ENCODE peak calls at places on chromosomes 16 and 17, in nine cellular contexts. U is astrocyte; V is left ventricle myocardium inferior; Y is transverse colon; R is PC-3; S is cardiac muscle cell; W is fibroblast of the aortic adventitia; E is adrenal gland; G is CD4-positive, alpha-beta T cell. H is an unnamed sample.

GRCh38 chr16:60181542-60181941 is 1447.4 kb upstream of the GOT2 start:
- DNase-seq in R (no peak), Y (no peak), S (no peak), V (no peak), W (no peak), U (no peak), E (no peak), G (no peak), H (no peak)

GRCh38 chr17:885971-886571 is 93.5 kb downstream of the NXN start:
- DNase-seq in V (peak; percentile 76), R (no peak), G (no peak), S (no peak), E (peak; percentile 85), Y (peak; percentile 52), U (no peak), W (peak; percentile 86), H (no peak)

GRCh38 chr16:55203570-55203969 is 120.4 kb upstream of the IRX6 start:
- DNase-seq in G (no peak), V (no peak), R (no peak), W (no peak), E (no peak), Y (no peak), S (no peak), U (no peak), H (no peak)

GRCh38 chr16:85249830-85250455 is 137.7 kb upstream of the CIBAR2 start:
- DNase-seq in R (no peak), V (no peak), U (no peak), Y (no peak), S (no peak), E (no peak), G (no peak), W (no peak), H (no peak)

GRCh38 chr17:63696381-63696961 is 3.5 kb downstream of the LIMD2 start:
- DNase-seq in W (peak; percentile 28), G (peak; percentile 36), V (no peak), S (peak; percentile 53), Y (peak; percentile 28), E (peak; percentile 35), R (peak; percentile 55), U (no peak), H (no peak)

GRCh38 chr16:12245088-12245922 is 268.8 kb downstream of the SNX29 start:
- DNase-seq in E (no peak), G (no peak), V (no peak), W (no peak), Y (no peak), S (no peak), U (no peak), R (no peak), H (no peak)

GRCh38 chr17:3751836-3752235 is 28.1 kb downstream of the HASPIN start:
- DNase-seq in W (no peak), S (no peak), G (no peak), E (no peak), Y (no peak), U (no peak), R (no peak), V (no peak), H (no peak)

GRCh38 chr17:69637399-69638165 is 223.1 kb downstream of the MAP2K6 start:
- DNase-seq in W (peak; percentile 53), R (no peak), V (no peak), G (no peak), S (no peak), E (no peak), Y (no peak), U (peak; percentile 84), H (no peak)

GRCh38 chr17:80242505-80242904 is 18.1 kb upstream of the RNF213 start:
- DNase-seq in E (no peak), W (no peak), G (no peak), S (no peak), U (no peak), Y (no peak), V (no peak), R (no peak), H (no peak)

GRCh38 chr16:29198731-29199521 is 207.6 kb downstream of the NPIPB11 start:
- DNase-seq in U (no peak), S (no peak), V (no peak), W (peak; percentile 63), Y (peak; percentile 7), G (no peak), R (no peak), E (no peak), H (peak; percentile 11)

GRCh38 chr16:89102035-89102776 is 8.6 kb downstream of the ACSF3 start:
- DNase-seq in U (no peak), E (no peak), W (no peak), Y (peak; percentile 63), S (no peak), R (no peak), G (no peak), V (no peak), H (no peak)

GRCh38 chr17:27630607-27631408 is at the start of gene LGALS9:
- DNase-seq in E (peak; percentile 36), Y (peak; percentile 83), U (peak; percentile 43), V (no peak), W (peak; percentile 16), R (peak; percentile 19), S (no peak), G (peak; percentile 17), H (no peak)

GRCh38 chr16:50367777-50368409 is 895 bp downstream of the BRD7 start:
- DNase-seq in W (no peak), S (no peak), U (no peak), E (no peak), Y (no peak), R (peak; percentile 7), V (no peak), G (no peak), H (no peak)

GRCh38 chr17:47763913-47764582 is 31.0 kb downstream of the TBX21 start:
- DNase-seq in S (no peak), G (no peak), R (peak; percentile 38), E (no peak), W (no peak), V (no peak), Y (no peak), U (no peak), H (no peak)

GRCh38 chr16:53207810-53208752 is 153.3 kb downstream of the CHD9 start:
- DNase-seq in W (peak; percentile 88), U (peak; percentile 84), R (peak; percentile 66), Y (peak; percentile 32), V (no peak), E (peak; percentile 71), G (no peak), S (peak; percentile 89), H (peak; percentile 26)

GRCh38 chr16:89453662-89454321 is 36.6 kb downstream of the ANKRD11 start:
- DNase-seq in Y (no peak), E (peak; percentile 59), V (peak; percentile 35), W (peak; percentile 48), U (peak; percentile 33), G (no peak), R (peak; percentile 7), S (no peak), H (no peak)

GRCh38 chr16:57957396-57958392 is 13.2 kb downstream of the CNGB1 start:
- DNase-seq in S (no peak), E (no peak), Y (no peak), G (no peak), W (no peak), R (no peak), V (no peak), U (no peak), H (no peak)
- TF ChIP-seq CTCF in S (no peak), E (no peak), Y (no peak), G (no peak), W (no peak), R (no peak), V (no peak), U (no peak), H (no peak)

GRCh38 chr16:27922433-27922832 is 141.1 kb downstream of the GSG1L start:
- DNase-seq in E (no peak), S (peak; percentile 47), G (no peak), W (no peak), Y (no peak), R (no peak), U (no peak), V (no peak), H (no peak)

GRCh38 chr16:27918755-27919154 is 144.8 kb downstream of the GSG1L start:
- DNase-seq in S (no peak), R (no peak), Y (no peak), V (no peak), W (peak; percentile 1), G (no peak), U (peak; percentile 8), E (no peak), H (no peak)

GRCh38 chr16:27921134-27921533 is 142.4 kb downstream of the GSG1L start:
- DNase-seq in W (no peak), U (no peak), S (peak; percentile 39), Y (no peak), V (no peak), E (no peak), R (no peak), G (no peak), H (no peak)

GRCh38 chr16:27920391-27920891 is 143.1 kb downstream of the GSG1L start:
- DNase-seq in E (no peak), S (peak; percentile 2), W (no peak), U (no peak), G (no peak), R (peak; percentile 13), V (no peak), Y (no peak), H (no peak)

DNA sequence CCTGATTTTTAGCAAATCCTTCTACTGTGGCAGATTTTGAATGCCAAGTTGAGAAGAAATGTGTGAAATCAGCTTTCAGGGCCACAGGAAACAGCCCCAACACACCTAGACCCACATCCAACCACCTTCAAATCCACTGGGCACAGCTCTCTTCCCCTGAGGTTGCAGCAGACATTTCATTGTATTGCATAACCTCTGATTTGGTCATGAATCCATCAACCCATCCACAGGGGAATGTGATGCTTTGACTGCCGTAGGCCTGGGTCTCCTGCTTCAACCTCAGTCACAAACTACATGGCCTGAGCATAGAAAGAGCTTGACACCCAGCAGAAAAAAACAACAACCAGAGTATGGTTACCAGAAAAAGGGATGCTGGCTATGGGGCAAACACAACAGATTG is 145.6 kb downstream of the GSG1L start:
- DNase-seq in W (no peak), E (no peak), V (no peak), U (no peak), R (no peak), Y (no peak), G (no peak), S (no peak), H (no peak)
- TF ChIP-seq CTCF in W (no peak), E (no peak), V (no peak), U (no peak), R (no peak), Y (no peak), G (no peak), S (no peak), H (no peak)

GRCh38 chr17:39270923-39271322 is 45.2 kb upstream of the STAC2 start:
- DNase-seq in W (peak; percentile 95), R (peak; percentile 22), G (no peak), U (peak; percentile 21), S (no peak), V (no peak), Y (no peak), E (no peak), H (no peak)
- TF ChIP-seq CTCF in W (peak; percentile 81), R (peak; percentile 50), G (no peak), U (peak; percentile 62), S (peak; percentile 63), V (peak; percentile 53), Y (no peak), E (peak; percentile 8), H (no peak)

GRCh38 chr16:80883816-80884215 is 79.4 kb upstream of the CDYL2 start:
- DNase-seq in E (no peak), S (no peak), Y (no peak), V (no peak), W (no peak), R (no peak), U (no peak), G (no peak), H (no peak)

GRCh38 chr16:80887062-80887461 is 82.7 kb upstream of the CDYL2 start:
- DNase-seq in E (no peak), V (no peak), R (no peak), S (no peak), Y (peak; percentile 28), W (no peak), G (no peak), U (no peak), H (no peak)

GRCh38 chr16:80883159-80883642 is 78.8 kb upstream of the CDYL2 start:
- DNase-seq in Y (peak; percentile 79), U (no peak), E (no peak), R (no peak), W (no peak), S (no peak), G (no peak), V (no peak), H (no peak)
- TF ChIP-seq CTCF in Y (no peak), U (no peak), E (no peak), R (no peak), W (no peak), S (no peak), G (no peak), V (no peak), H (no peak)

H was measured in natural killer cell.